ENCODE peak calls at places on chromosomes 1 and 21, in eight cellular contexts. T is A549, A is small intestine, M is mesenchymal stem cell, X is HL-60, L is ovary, E is Peyer's patch, K is epithelial cell of esophagus. R is an unnamed sample.

GRCh38 chr1:42941640-42942330 is 16.9 kb downstream of the SLC2A1 start:
- DNase-seq in T (no peak), A (peak; percentile 90), M (peak; percentile 90), X (no peak), L (no peak), E (no peak), K (peak; percentile 89), R (no peak)

GRCh38 chr1:87279201-87279860 is 49.3 kb upstream of the LMO4 start:
- DNase-seq in T (no peak), A (no peak), M (no peak), X (peak; percentile 9), L (no peak), E (no peak), K (no peak), R (no peak)

GRCh38 chr1:157639800-157640199 is 41.9 kb upstream of the FCRL4 start:
- DNase-seq in T (no peak), A (no peak), M (no peak), X (peak; percentile 12), L (no peak), E (no peak), K (no peak), R (no peak)

GRCh38 chr1:6507037-6507428 is 15.6 kb upstream of the PLEKHG5 start:
- DNase-seq in T (no peak), A (no peak), M (no peak), X (peak; percentile 59), L (no peak), E (no peak), K (no peak), R (no peak)

GRCh38 chr1:221672160-221672762 is 69.6 kb downstream of the DUSP10 start:
- DNase-seq in T (no peak), A (no peak), M (peak; percentile 50), X (no peak), L (no peak), E (no peak), K (peak; percentile 38), R (no peak)

GRCh38 chr1:228241259-228241658 is 33.4 kb downstream of the OBSCN start:
- DNase-seq in T (no peak), A (no peak), M (no peak), X (no peak), L (no peak), E (no peak), K (no peak), R (no peak)

GRCh38 chr1:29822895-29823294 is 586.6 kb downstream of the PTPRU start:
- DNase-seq in T (no peak), A (no peak), M (no peak), X (no peak), L (no peak), E (peak; percentile 4), K (no peak), R (no peak)

GRCh38 chr1:205046870-205047269 is 3.9 kb downstream of the CNTN2 start:
- DNase-seq in T (no peak), A (no peak), M (no peak), X (no peak), L (no peak), E (no peak), K (no peak), R (no peak)

GRCh38 chr1:15038232-15039016 is 115.1 kb upstream of the TMEM51 start:
- DNase-seq in T (no peak), A (no peak), M (peak; percentile 20), X (peak; percentile 3), L (no peak), E (no peak), K (peak; percentile 35), R (no peak)

GRCh38 chr21:37000381-37000780 is 6.1 kb upstream of the RIPPLY3 start:
- DNase-seq in T (no peak), A (no peak), M (no peak), X (no peak), L (no peak), E (no peak), K (no peak), R (no peak)

GRCh38 chr1:160400284-160400645 is at the start of gene VANGL2:
- DNase-seq in T (peak; percentile 62), A (peak; percentile 60), M (peak; percentile 75), X (no peak), L (peak; percentile 85), E (peak; percentile 27), K (peak; percentile 73), R (no peak)

GRCh38 chr1:206583461-206584264 is 28.6 kb downstream of the EIF2D start:
- DNase-seq in T (peak; percentile 72), A (peak; percentile 73), M (peak; percentile 66), X (peak; percentile 78), L (peak; percentile 57), E (peak; percentile 84), K (peak; percentile 80), R (peak; percentile 84)

GRCh38 chr1:67355745-67356424 is 48.2 kb downstream of the IL12RB2 start:
- DNase-seq in T (no peak), A (no peak), M (peak; percentile 19), X (no peak), L (no peak), E (no peak), K (peak; percentile 91), R (no peak)

GRCh38 chr1:238647877-238648276 is 738.5 kb upstream of the CHRM3 start:
- DNase-seq in T (peak; percentile 7), A (no peak), M (peak; percentile 97), X (no peak), L (no peak), E (no peak), K (peak; percentile 87), R (no peak)

GRCh38 chr1:164559342-164560070 is 522 bp downstream of the PBX1 start:
- DNase-seq in T (peak; percentile 15), A (peak; percentile 30), M (peak; percentile 60), X (no peak), L (peak; percentile 35), E (no peak), K (peak; percentile 53), R (no peak)

GRCh38 chr1:236027096-236027495 is 37.8 kb downstream of the NID1 start:
- DNase-seq in T (no peak), A (no peak), M (no peak), X (peak; percentile 58), L (no peak), E (no peak), K (no peak), R (peak; percentile 3)

GRCh38 chr1:236023926-236024565 is 40.8 kb downstream of the NID1 start:
- DNase-seq in T (no peak), A (no peak), M (no peak), X (no peak), L (no peak), E (no peak), K (no peak), R (no peak)

GRCh38 chr1:236021424-236022135 is 43.3 kb downstream of the NID1 start:
- DNase-seq in T (no peak), A (no peak), M (no peak), X (no peak), L (peak; percentile 39), E (no peak), K (no peak), R (no peak)

GRCh38 chr1:236025836-236026235 is 39.1 kb downstream of the NID1 start:
- DNase-seq in T (no peak), A (no peak), M (no peak), X (no peak), L (no peak), E (no peak), K (no peak), R (no peak)

GRCh38 chr1:236024655-236025054 is 40.2 kb downstream of the NID1 start:
- DNase-seq in T (no peak), A (no peak), M (no peak), X (peak; percentile 74), L (no peak), E (no peak), K (no peak), R (no peak)
- H3K4me3 ChIP-seq in T (no peak overlapping the region), A (no peak overlapping the region), M (no peak overlapping the region), X (no peak overlapping the region), L (no peak overlapping the region), E (no peak overlapping the region), K (no peak overlapping the region), R (no peak overlapping the region)

DNA sequence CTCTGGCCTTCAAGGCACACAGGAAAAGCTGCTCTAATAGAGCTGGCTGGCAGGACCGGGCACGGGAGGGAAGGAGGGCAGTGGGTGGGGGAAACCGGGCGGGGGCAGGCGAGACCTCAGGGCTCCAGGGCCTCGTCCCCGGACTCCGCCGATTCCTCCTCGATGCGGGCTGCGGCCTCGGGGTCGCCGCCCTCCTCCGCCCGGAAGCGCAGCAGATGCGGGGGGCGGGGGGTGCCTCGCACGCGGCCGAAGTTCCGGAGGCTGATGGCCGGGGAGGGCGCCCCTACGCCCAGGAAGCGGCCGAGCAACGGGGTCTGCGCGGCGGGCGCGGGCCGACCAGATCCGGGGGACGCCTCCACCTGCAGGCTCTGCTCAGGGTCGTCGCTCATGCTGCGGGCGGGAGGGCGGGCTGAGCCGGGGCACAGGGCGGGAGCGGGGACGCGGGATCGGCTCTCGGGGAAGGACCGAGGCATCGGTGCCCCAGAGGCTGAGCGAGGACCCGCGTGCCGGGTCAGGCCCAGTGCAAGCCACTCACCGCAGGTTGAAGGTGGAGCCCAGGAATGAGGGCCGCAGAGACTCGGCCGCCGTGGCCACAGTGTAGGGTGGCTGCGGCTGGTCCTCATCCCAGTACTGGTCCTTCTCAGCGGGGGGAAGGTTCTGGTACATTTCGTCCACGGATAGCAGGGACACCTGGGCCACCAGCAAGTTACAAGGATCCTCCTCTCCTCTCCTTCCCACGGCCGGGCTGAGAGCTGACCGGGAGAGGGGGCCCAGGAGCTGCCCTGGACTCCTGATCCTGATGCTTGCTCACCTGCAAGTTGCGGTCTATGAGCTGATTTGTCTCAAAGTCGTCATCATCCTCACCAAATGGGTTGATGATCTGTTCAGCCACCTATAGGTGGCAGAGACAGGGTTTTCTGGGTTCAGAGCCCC is 3.6 kb downstream of the BEST4 start:
- DNase-seq in T (no peak), A (peak; percentile 18), M (no peak), X (no peak), L (no peak), E (peak; percentile 45), K (peak; percentile 43), R (peak; percentile 30)
- H3K4me3 ChIP-seq in T (no peak overlapping the region), A (peak overlapping the region; percentile 49), M (peak overlapping the region; percentile 51), X (no peak overlapping the region), L (peak overlapping the region; percentile 54), E (peak overlapping the region; percentile 50), K (no peak overlapping the region), R (no peak overlapping the region)

DNA sequence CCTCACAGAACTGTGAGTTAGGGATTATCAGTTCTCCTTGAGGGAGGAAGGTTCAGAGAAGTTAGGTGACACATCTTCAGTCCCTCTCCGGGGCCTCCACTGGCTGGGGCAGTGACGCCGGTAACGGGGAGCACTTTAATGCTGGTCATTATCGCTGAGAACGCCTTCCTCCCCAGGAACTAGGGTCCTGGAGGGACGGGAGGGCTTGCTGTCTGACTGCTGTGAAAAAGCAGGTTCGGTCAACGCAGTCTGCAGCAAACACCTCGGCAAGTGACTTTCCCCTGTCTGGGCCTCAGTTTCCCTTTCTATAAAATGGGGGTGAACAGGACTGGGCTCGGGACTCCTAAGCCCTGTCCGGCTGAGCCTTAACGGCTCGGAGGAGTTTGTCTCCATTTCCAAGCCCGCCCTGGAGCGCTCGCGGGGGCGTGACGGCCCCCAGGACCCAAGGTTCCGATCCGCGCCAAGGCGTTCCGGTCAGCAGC is 341 bp upstream of the TMEM61 start:
- DNase-seq in T (no peak), A (no peak), M (no peak), X (no peak), L (no peak), E (no peak), K (no peak), R (no peak)
- H3K4me3 ChIP-seq in T (peak overlapping the region; percentile 57), A (peak overlapping the region; percentile 22), M (peak overlapping the region; percentile 55), X (no peak overlapping the region), L (peak overlapping the region; percentile 16), E (no peak overlapping the region), K (peak overlapping the region; percentile 39), R (no peak overlapping the region)

DNA sequence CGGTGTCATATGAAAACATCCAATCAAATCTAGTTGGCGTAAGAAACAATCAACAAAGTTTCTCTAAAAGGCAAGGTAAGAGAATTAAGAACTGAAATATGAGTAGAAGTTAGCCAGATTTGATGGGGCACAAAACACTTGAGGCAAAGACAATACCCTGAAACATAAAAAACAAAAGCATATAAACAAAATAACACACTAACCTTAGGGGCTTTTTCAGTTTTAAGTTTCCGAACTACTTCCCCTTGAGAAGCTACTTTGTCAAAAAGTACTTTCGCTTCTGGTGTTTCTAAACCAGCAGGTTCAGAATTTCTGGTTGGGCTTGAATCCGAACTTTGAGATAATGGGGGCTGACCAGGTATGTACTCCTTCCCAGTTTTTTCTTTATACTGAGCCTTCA is 57.9 kb downstream of the EPRS1 start:
- DNase-seq in T (no peak), A (no peak), M (no peak), X (no peak), L (no peak), E (no peak), K (no peak), R (no peak)
- H3K4me3 ChIP-seq in T (no peak overlapping the region), A (no peak overlapping the region), M (no peak overlapping the region), X (no peak overlapping the region), L (no peak overlapping the region), E (no peak overlapping the region), K (no peak overlapping the region), R (no peak overlapping the region)